ENCODE peak calls at places on chromosomes 1 and 21, in five cellular contexts. S is brain microvascular endothelial cell, C is suprapubic skin, V is coronary artery, J is ovary. T is an unnamed sample.

GRCh38 chr1:79852004-79852403 is 845.5 kb upstream of the ADGRL4 start:
- DNase-seq in S (no peak), J (no peak), V (no peak), C (no peak), T (no peak)

GRCh38 chr1:14365226-14365994 is 233.1 kb upstream of the KAZN start:
- DNase-seq in S (no peak), C (no peak), J (no peak), V (no peak), T (no peak)

GRCh38 chr1:234553241-234554156 is 56.5 kb downstream of the IRF2BP2 start:
- DNase-seq in V (peak), C (peak), J (no peak), S (peak), T (no peak)

GRCh38 chr1:228280961-228281591 is 73.2 kb downstream of the OBSCN start:
- DNase-seq in V (peak), C (peak), J (peak), S (no peak), T (no peak)

GRCh38 chr1:41673806-41674205 is 189.3 kb upstream of the EDN2 start:
- DNase-seq in V (no peak), J (peak), S (no peak), C (no peak), T (no peak)

GRCh38 chr1:55071477-55071876 is 32.1 kb downstream of the PCSK9 start:
- DNase-seq in J (no peak), V (no peak), S (peak), C (no peak), T (no peak)

GRCh38 chr1:244369256-244370057 is 82.3 kb downstream of the ADSS2 start:
- DNase-seq in J (no peak), S (no peak), C (no peak), V (no peak), T (no peak)

GRCh38 chr1:42177551-42177981 is 13.0 kb upstream of the GUCA2A start:
- DNase-seq in C (no peak), J (peak), V (no peak), S (peak), T (no peak)

GRCh38 chr21:28794341-28794970 is 198.2 kb downstream of the LTN1 start:
- DNase-seq in C (no peak), S (no peak), V (no peak), J (no peak), T (no peak)

GRCh38 chr1:98874828-98875227 is 129.8 kb downstream of the PLPPR5 start:
- DNase-seq in C (no peak), J (no peak), V (no peak), S (no peak), T (no peak)

GRCh38 chr21:36792505-36792967 is 93.6 kb downstream of the SIM2 start:
- DNase-seq in S (peak), C (no peak), J (no peak), V (no peak), T (no peak)

GRCh38 chr1:67105508-67105907 is 29.3 kb downstream of the C1orf141 start:
- DNase-seq in C (no peak), S (no peak), J (no peak), V (no peak), T (no peak)

GRCh38 chr21:45644041-45644906 is 749 bp downstream of the PCBP3 start:
- DNase-seq in C (no peak), V (no peak), S (no peak), J (peak), T (no peak)

GRCh38 chr1:160210563-160210962 is 5.4 kb downstream of the PEA15 start:
- DNase-seq in J (no peak), S (no peak), V (no peak), C (peak), T (no peak)

GRCh38 chr1:10724948-10725852 is 71.2 kb downstream of the CASZ1 start:
- DNase-seq in C (no peak), J (no peak), V (no peak), S (no peak), T (no peak)

GRCh38 chr1:117127840-117128239 is 6.3 kb upstream of the TRIM45 start:
- DNase-seq in C (no peak), J (no peak), S (no peak), V (no peak), T (no peak)

GRCh38 chr21:31873696-31874599 is 1.1 kb downstream of the HUNK start:
- DNase-seq in C (no peak), J (peak), V (no peak), S (no peak), T (no peak)

GRCh38 chr21:26798856-26799751 is 46.1 kb downstream of the ADAMTS1 start:
- DNase-seq in V (no peak), C (no peak), J (no peak), S (no peak), T (no peak)

GRCh38 chr1:31655756-31656155 is 11.1 kb upstream of the PEF1 start:
- DNase-seq in J (no peak), V (no peak), S (no peak), C (no peak), T (no peak)

GRCh38 chr1:66000033-66000637 is 207.4 kb downstream of the PDE4B start:
- DNase-seq in V (no peak), J (no peak), S (no peak), C (no peak), T (no peak)

GRCh38 chr1:156251527-156251926 is 3.7 kb upstream of the PAQR6 start:
- DNase-seq in V (no peak), C (no peak), S (no peak), J (no peak), T (no peak)

DNA sequence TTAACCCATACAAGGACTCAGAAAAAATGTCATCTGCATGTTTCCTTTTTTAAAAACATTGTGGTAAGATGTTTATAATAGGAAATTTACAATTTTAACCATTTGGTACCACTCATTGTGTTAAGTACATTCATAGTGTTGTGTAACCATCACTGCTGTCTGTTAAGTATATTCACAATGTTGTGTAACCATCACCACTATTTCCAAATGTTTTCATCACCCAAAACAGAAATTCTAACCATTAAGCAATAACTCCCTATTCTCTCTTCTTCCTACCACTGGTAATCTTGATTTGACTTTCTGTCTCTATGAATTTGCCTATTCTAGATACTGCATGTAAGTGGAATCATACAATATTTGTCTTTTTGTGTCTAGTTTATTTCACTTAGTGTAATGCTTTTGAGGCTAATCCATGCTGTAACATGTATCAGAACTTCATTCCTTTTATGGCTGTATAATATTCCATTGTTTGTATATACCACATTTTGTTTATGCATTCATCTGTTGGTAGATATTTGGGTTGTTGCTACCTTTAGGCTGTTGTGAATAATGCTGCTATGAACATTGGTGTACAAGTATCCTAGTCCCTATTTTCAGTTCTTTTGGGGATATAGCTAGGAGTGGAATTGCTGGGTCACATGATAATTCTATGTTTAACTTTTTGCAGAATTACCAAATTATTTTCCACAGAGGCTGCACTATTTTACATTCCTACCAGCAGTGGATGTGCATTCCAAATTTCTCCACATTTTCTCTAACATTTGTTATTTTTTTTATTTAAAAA is 14.1 kb downstream of the HIPK1 start:
- DNase-seq in S (no peak), V (no peak), C (no peak), J (no peak), T (no peak)
- TF ChIP-seq CTCF in S (peak), V (no peak), C (no peak), J (no peak), T (peak)

DNA sequence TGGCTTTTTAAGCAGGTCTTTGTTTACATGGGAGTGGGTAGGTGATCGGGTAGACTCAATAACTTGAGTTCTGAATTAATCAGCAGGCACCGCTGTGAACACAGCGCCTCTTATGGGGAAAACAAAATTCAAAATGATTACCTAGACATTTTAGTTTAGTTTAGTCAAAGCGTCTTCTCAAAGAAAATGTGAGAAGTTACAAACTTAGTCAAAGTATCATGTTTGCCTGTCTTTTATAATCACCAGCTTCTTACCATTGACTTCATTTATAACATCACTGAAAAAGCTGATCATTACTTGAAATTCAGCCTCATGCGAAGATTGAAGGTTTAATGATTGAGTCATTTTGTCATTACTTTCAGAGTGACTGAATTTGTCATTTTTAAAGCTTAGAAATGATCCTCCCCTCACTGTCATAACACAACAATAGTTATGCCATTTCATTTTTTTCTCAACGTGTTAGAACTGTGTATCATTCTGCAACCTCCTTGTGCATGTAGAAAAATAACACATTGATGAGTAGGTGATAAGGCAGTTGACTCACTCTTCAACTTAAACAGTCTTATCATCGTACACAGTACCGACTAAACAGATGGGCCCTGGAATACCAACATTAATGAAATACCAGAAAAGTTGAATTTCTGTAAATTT is 188.5 kb downstream of the NFIA start:
- DNase-seq in V (no peak), C (no peak), J (no peak), S (peak), T (no peak)
- TF ChIP-seq CTCF in V (no peak), C (no peak), J (no peak), S (no peak), T (no peak)

GRCh38 chr1:242425232-242425631 is 99.3 kb downstream of the PLD5 start:
- DNase-seq in V (no peak), J (no peak), C (no peak), S (peak), T (no peak)
- TF ChIP-seq CTCF in V (no peak), J (no peak), C (no peak), S (no peak), T (peak)

DNA sequence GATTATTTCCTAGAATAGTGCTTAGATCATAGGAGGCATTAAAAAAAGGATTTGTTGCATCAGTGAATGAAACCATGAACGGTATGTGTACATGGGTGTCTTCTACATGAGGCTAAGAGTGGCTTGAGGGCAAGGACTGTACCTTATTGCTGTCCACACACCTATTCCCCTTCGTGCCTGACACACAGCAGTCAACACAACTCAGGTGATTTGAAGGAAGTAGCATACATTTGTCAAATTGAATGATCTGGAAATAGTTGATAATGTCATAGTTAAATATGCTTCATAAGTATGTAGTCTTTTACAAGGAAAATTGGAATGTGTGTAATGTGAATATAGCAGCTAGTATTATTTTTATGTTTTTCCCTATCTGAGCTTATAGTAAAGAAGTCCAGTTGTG is 189.0 kb upstream of the DAB1 start:
- DNase-seq in C (no peak), J (no peak), S (no peak), V (no peak), T (no peak)
- TF ChIP-seq CTCF in C (no peak), J (no peak), S (no peak), V (no peak), T (no peak)

GRCh38 chr1:246748867-246749266 is 24.7 kb downstream of the SCCPDH start:
- DNase-seq in J (no peak), V (no peak), S (peak), C (no peak), T (no peak)
- TF ChIP-seq CTCF in J (no peak), V (no peak), S (no peak), C (no peak), T (no peak)

T was measured in chondrocyte.